ENCODE peak calls at places on chromosome 20, in seven cellular contexts. X is aorta; Z is effector memory CD4-positive, alpha-beta T cell; L is IMR-90; E is CD4-positive, alpha-beta memory T cell; Y is mesendoderm; A is heart right ventricle. N is an unnamed sample. For H3K27me3, the result is how much of the 10 kb centered on the place peaks cover.

GRCh38 chr20:46844965-46845364 is 49.7 kb upstream of the EYA2 start:
- DNase-seq in X (no peak), E (no peak), Y (no peak), A (no peak), L (no peak), Z (no peak), N (no peak)

GRCh38 chr20:43895235-43895634 is 19.4 kb upstream of the TOX2 start:
- DNase-seq in L (peak), A (no peak), E (no peak), Y (no peak), X (no peak), Z (no peak), N (no peak)

GRCh38 chr20:25019381-25020155 is 27.0 kb upstream of the APMAP start:
- DNase-seq in L (no peak), X (peak), Y (no peak), E (no peak), A (no peak), Z (no peak), N (no peak)

GRCh38 chr20:38245753-38246152 is 14.8 kb downstream of the KIAA1755 start:
- DNase-seq in Y (no peak), A (no peak), X (no peak), L (no peak), Z (no peak), E (no peak), N (no peak)

GRCh38 chr20:54340667-54341081 is 132.8 kb downstream of the PFDN4 start:
- DNase-seq in E (no peak), X (no peak), L (peak), A (no peak), Z (no peak), Y (no peak), N (no peak)

GRCh38 chr20:32828029-32828666 is 8.4 kb downstream of the MAPRE1 start:
- DNase-seq in E (no peak), X (no peak), L (peak), A (no peak), Y (no peak), Z (no peak), N (no peak)

GRCh38 chr20:36234771-36235320 is 1.4 kb upstream of the AAR2 start:
- DNase-seq in Y (no peak), L (no peak), Z (no peak), X (no peak), E (no peak), A (no peak), N (no peak)

GRCh38 chr20:24610341-24611115 is 141.1 kb downstream of the SYNDIG1 start:
- DNase-seq in Y (peak), Z (no peak), L (no peak), E (no peak), X (no peak), A (no peak), N (no peak)

GRCh38 chr20:46031701-46032254 is 2.8 kb downstream of the SLC12A5 start:
- DNase-seq in L (no peak), Z (no peak), Y (peak), X (no peak), E (no peak), A (no peak), N (no peak)

GRCh38 chr20:31666258-31667042 is 28.7 kb downstream of the COX4I2 start:
- DNase-seq in A (peak), X (no peak), E (peak), Y (peak), Z (peak), L (no peak), N (no peak)

GRCh38 chr20:13817342-13817741 is 32.5 kb downstream of the NDUFAF5 start:
- DNase-seq in L (peak), A (no peak), E (no peak), Y (no peak), X (no peak), Z (no peak), N (no peak)

GRCh38 chr20:8116067-8116811 is 15.8 kb upstream of the PLCB1 start:
- DNase-seq in E (no peak), Y (no peak), L (peak), Z (no peak), X (no peak), A (no peak), N (no peak)

GRCh38 chr20:40477805-40478204 is 211.2 kb downstream of the MAFB start:
- DNase-seq in A (no peak), E (no peak), X (no peak), Y (no peak), L (no peak), Z (no peak), N (no peak)

GRCh38 chr20:33725607-33726264 is 5.6 kb upstream of the PXMP4 start:
- DNase-seq in L (no peak), Z (no peak), X (no peak), A (no peak), E (no peak), Y (no peak), N (no peak)

GRCh38 chr20:10897341-10897740 is 223.5 kb upstream of the JAG1 start:
- DNase-seq in Z (no peak), Y (no peak), A (no peak), E (no peak), X (no peak), L (no peak), N (no peak)

GRCh38 chr20:40650707-40651106 is 38.3 kb downstream of the MAFB start:
- DNase-seq in Z (no peak), Y (no peak), X (no peak), E (no peak), A (no peak), L (no peak), N (no peak)

GRCh38 chr20:59576216-59576953 is 28.0 kb upstream of the PHACTR3 start:
- DNase-seq in Y (peak), L (no peak), Z (no peak), X (no peak), E (no peak), A (no peak), N (no peak)

GRCh38 chr20:45963059-45964011 is 8.7 kb downstream of the ZNF335 start:
- DNase-seq in E (no peak), L (peak), Y (peak), X (peak), Z (no peak), A (no peak), N (peak)

GRCh38 chr20:409697-410559 is 1.8 kb downstream of the RBCK1 start:
- DNase-seq in E (no peak), Y (no peak), Z (no peak), A (no peak), L (no peak), X (no peak), N (no peak)

GRCh38 chr20:9068232-9068781 is 580 bp upstream of the PLCB4 start:
- DNase-seq in E (no peak), Y (peak), A (peak), Z (no peak), L (peak), X (peak), N (no peak)

GRCh38 chr20:21826946-21827345 is 121.5 kb downstream of the PAX1 start:
- DNase-seq in Z (no peak), E (no peak), X (no peak), Y (peak), A (no peak), L (no peak), N (no peak)

GRCh38 chr20:5261763-5262162 is 55.0 kb downstream of the PROKR2 start:
- DNase-seq in E (no peak), L (no peak), Y (no peak), Z (no peak), X (no peak), A (no peak), N (no peak)
- H3K27me3 ChIP-seq in E (under half), L (under half), Y (under half), Z (under half), X (under half), A (under half), N (under half)

GRCh38 chr20:4090756-4091331 is 75.5 kb upstream of the RNF24 start:
- DNase-seq in A (no peak), X (no peak), Z (no peak), Y (peak), E (no peak), L (peak), N (no peak)
- H3K27ac ChIP-seq in A (no peak), X (peak), Z (no peak), Y (no peak), E (no peak), L (peak), N (no peak)

GRCh38 chr20:16729080-16729479 is 746 bp upstream of the SNRPB2 start:
- DNase-seq in Z (no peak), E (no peak), Y (no peak), L (no peak), A (no peak), X (no peak), N (no peak)
- H3K4me3 ChIP-seq in Z (peak), E (no peak), Y (no peak), L (no peak), A (peak), X (no peak), N (peak)

DNA sequence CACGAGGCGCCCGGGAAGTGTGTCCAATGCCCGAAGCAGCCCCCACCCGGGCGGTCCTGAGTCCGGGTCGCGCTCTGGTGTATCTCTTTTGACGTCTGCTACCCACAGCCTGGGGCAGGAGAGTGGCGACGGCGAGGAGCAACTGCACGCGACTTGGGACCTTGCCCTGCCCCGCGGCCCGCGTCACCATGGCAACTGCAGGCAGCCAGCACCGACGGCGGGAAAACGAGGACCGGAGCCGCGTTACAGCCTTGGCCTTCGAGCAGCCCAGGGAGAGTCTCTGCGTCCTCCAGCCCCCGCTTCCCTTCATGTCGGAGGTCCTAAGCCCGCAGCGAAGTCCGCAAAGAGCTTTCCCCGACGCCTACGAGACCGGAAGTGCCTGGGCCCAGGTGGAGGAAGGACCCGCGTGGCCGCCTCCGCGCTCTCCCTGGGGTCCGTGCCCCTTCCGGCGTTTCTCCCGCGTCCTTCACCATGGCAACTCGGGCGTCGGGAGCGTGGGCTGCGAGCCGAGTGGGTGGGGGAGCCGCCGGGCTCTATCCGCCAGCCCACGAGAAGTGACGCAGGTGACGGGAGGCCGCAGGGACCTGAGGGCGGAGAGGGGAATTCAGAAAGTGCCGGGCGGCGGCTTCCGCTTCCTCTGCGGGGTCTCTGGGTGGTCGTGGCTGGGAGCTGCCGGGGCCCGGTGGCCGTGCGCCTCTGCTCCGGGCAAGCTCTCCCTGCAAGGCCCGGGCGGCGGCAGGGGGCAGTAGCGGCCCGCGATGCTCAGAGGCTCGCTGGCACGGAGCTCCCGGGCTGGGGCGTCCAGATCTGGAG is 88.6 kb upstream of the TGM3 start:
- DNase-seq in A (peak), E (peak), X (peak), Z (no peak), Y (peak), L (peak), N (peak)
- H3K27me3 ChIP-seq in A (under half), E (under half), X (under half), Z (under half), Y (under half), L (under half), N (under half)

GRCh38 chr20:17885076-17885475 is 83.5 kb downstream of the SNX5 start:
- DNase-seq in L (no peak), X (no peak), Z (no peak), A (no peak), Y (no peak), E (no peak), N (no peak)

GRCh38 chr20:17884318-17885003 is 84.1 kb downstream of the SNX5 start:
- DNase-seq in E (no peak), X (no peak), Z (no peak), Y (no peak), L (no peak), A (no peak), N (no peak)

GRCh38 chr20:17887331-17888030 is 81.1 kb downstream of the SNX5 start:
- DNase-seq in A (no peak), Z (no peak), E (no peak), X (no peak), L (no peak), Y (no peak), N (no peak)

GRCh38 chr20:17883592-17884317 is 84.8 kb downstream of the SNX5 start:
- DNase-seq in X (no peak), A (no peak), Z (no peak), Y (no peak), L (no peak), E (no peak), N (no peak)

GRCh38 chr20:17885544-17885943 is 83.0 kb downstream of the SNX5 start:
- DNase-seq in E (no peak), A (peak), L (no peak), Z (no peak), X (no peak), Y (no peak), N (no peak)
- H3K27ac ChIP-seq in E (no peak), A (no peak), L (no peak), Z (no peak), X (no peak), Y (no peak), N (no peak)

DNA sequence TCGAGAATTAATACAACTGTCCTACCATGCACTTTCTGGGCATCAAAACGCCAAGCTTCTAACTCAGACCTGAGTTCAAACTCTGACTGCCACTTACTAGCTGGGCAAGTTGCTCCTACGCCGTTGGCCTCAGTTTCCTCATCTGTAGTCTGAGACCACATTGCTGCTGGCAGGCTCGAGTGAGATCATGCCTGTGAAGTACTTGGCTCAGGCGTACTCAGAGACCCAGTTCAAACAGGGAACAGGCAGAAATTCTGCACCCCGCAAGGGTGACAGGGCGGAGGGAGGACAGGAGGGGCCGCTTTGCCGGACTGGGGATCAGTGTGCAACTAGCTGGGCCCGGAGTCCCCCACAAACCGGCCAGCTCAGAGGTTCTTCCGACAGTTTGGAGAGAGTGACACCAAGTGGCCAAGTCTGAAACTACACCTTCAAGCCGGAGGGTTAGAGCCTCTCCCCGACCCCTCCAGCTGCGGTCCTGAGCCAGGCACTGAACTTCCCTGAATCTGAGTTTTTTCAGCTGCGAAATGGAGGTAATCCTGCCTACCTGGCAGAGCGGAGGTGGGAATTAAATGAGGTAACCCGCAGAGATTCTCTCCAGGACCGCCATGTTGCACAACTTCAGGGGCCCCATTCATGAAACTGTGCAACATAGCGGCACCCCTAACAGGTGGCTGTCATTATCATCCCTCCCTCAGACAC is 46.0 kb upstream of the PTPN1 start:
- DNase-seq in Y (peak), L (peak), Z (peak), X (peak), A (peak), E (peak), N (peak)
- H3K4me3 ChIP-seq in Y (no peak), L (no peak), Z (no peak), X (no peak), A (no peak), E (no peak), N (no peak)

GRCh38 chr20:52869276-52869675 is 102.9 kb upstream of the TSHZ2 start:
- DNase-seq in E (no peak), Y (no peak), Z (no peak), X (no peak), A (no peak), L (no peak), N (no peak)
- H3K27me3 ChIP-seq in E (under half), Y (under half), Z (under half), X (under half), A (under half), L (under half), N (under half)

GRCh38 chr20:51400051-51400926 is 142.2 kb downstream of the NFATC2 start:
- DNase-seq in Y (no peak), X (no peak), A (no peak), E (peak), L (no peak), Z (peak), N (peak)
- H3K27ac ChIP-seq in Y (no peak), X (no peak), A (no peak), E (peak), L (no peak), Z (peak), N (peak)

GRCh38 chr20:58227391-58228102 is 906 bp downstream of the ANKRD60 start:
- DNase-seq in E (no peak), X (no peak), Y (no peak), Z (no peak), A (no peak), L (no peak), N (peak)

GRCh38 chr20:58228484-58229197 is at the start of gene ANKRD60:
- DNase-seq in E (peak), A (no peak), Y (peak), L (peak), X (no peak), Z (peak), N (peak)

GRCh38 chr20:58231678-58232077 is 3.2 kb upstream of the ANKRD60 start:
- DNase-seq in Z (no peak), Y (peak), L (peak), E (no peak), X (no peak), A (no peak), N (no peak)

GRCh38 chr20:58228103-58228483 is 360 bp downstream of the ANKRD60 start:
- DNase-seq in A (no peak), L (peak), Z (no peak), E (no peak), X (no peak), Y (no peak), N (no peak)

DNA sequence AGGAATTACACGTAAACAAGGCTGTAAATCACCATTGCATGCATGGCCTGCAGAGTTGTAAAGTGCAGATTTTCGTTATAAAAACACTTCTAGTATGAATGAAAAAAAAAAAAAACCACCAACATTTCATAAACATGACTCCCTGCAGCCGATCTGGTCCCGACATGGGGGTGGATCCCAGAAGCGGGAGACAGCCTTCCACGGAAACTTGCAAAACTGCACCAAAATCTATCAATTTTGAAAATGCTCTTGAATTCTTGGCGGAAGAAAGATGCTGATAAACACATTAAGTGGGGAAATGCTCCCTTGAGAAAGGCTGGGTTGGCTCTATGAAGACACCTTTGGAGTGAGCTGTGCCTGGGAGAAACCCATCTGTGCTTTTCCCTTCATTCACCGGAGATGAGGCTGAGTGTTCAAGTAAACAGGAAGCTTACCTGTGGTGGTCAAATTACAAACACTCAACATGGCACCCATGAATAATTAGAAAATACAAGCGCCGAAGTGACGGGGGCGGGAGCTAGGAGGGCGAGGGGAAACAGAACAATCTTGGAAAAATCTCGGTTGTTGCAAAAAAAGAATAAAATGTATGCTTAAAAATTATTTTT is 847 bp upstream of the ANKRD60 start:
- DNase-seq in E (no peak), L (peak), X (no peak), Z (no peak), A (no peak), Y (peak), N (no peak)
- H3K4me3 ChIP-seq in E (no peak), L (peak), X (no peak), Z (no peak), A (no peak), Y (peak), N (no peak)

GRCh38 chr20:19649041-19649440 is 109.0 kb upstream of the RIN2 start:
- DNase-seq in L (no peak), X (no peak), Y (no peak), E (no peak), A (no peak), Z (no peak), N (no peak)
- H3K27me3 ChIP-seq in L (under half), X (under half), Y (under half), E (under half), A (under half), Z (under half), N (under half)

N was measured in naive thymus-derived CD4-positive, alpha-beta T cell.